ENCODE peak calls at places on chromosomes 1 and 21, in ten cellular contexts. H, Q, S, F, L, X, J, G, K and U are unnamed samples.
A peak's percentile ranks its signal among the peaks of the same experiment; 100 is the strongest.

GRCh38 chr1:26541816-26542711 is 12.5 kb downstream of the RPS6KA1 start:
- DNase-seq in H (peak; percentile 88), Q (peak; percentile 38), S (peak; percentile 47), F (peak; percentile 60), L (peak; percentile 51), X (peak; percentile 61), J (peak; percentile 92), G (peak; percentile 91), K (peak; percentile 59), U (no peak)

GRCh38 chr1:113929750-113930498 is 800 bp downstream of the HIPK1 start:
- DNase-seq in H (peak; percentile 76), Q (peak; percentile 60), S (peak; percentile 25), F (peak; percentile 46), L (peak; percentile 63), X (no peak), J (peak; percentile 66), G (no peak), K (peak; percentile 68), U (peak; percentile 87)

GRCh38 chr1:208139434-208140086 is 104.6 kb downstream of the PLXNA2 start:
- DNase-seq in H (no peak), Q (no peak), S (no peak), F (no peak), L (no peak), X (no peak), J (no peak), G (no peak), K (no peak), U (peak; percentile 15)

GRCh38 chr21:35637431-35637830 is 422.9 kb downstream of the SETD4 start:
- DNase-seq in H (no peak), Q (no peak), S (no peak), F (no peak), L (no peak), X (no peak), J (no peak), G (no peak), K (no peak), U (no peak)

GRCh38 chr1:117655220-117655577 is 49.4 kb downstream of the TENT5C start:
- DNase-seq in H (no peak), Q (no peak), S (peak; percentile 45), F (no peak), L (no peak), X (no peak), J (no peak), G (no peak), K (no peak), U (peak; percentile 96)

GRCh38 chr21:28745131-28746055 is 247.3 kb downstream of the LTN1 start:
- DNase-seq in H (peak; percentile 87), Q (peak; percentile 17), S (peak; percentile 10), F (peak; percentile 50), L (no peak), X (peak; percentile 44), J (peak; percentile 85), G (peak; percentile 90), K (peak; percentile 75), U (peak; percentile 85)

GRCh38 chr1:221993444-221993948 is 251.6 kb upstream of the DUSP10 start:
- DNase-seq in H (no peak), Q (no peak), S (no peak), F (no peak), L (no peak), X (no peak), J (peak; percentile 46), G (no peak), K (no peak), U (no peak)

GRCh38 chr1:2384941-2385481 is 6.3 kb downstream of the MORN1 start:
- DNase-seq in H (peak; percentile 62), Q (no peak), S (no peak), F (no peak), L (no peak), X (no peak), J (no peak), G (no peak), K (no peak), U (no peak)

GRCh38 chr1:176515310-176515709 is 52.3 kb downstream of the PAPPA2 start:
- DNase-seq in H (no peak), Q (no peak), S (no peak), F (no peak), L (no peak), X (peak; percentile 89), J (peak; percentile 37), G (no peak), K (no peak), U (no peak)

GRCh38 chr1:84402060-84402459 is 3.8 kb downstream of the DNASE2B start:
- DNase-seq in H (no peak), Q (no peak), S (no peak), F (no peak), L (no peak), X (no peak), J (no peak), G (no peak), K (no peak), U (no peak)

GRCh38 chr1:69777933-69778332 is 210.2 kb downstream of the LRRC7 start:
- DNase-seq in H (no peak), Q (no peak), S (no peak), F (no peak), L (no peak), X (no peak), J (no peak), G (no peak), K (no peak), U (no peak)

GRCh38 chr1:72412286-72412685 is 129.9 kb upstream of the NEGR1 start:
- DNase-seq in H (no peak), Q (no peak), S (no peak), F (no peak), L (no peak), X (no peak), J (no peak), G (no peak), K (no peak), U (no peak)

GRCh38 chr21:32198369-32198768 is 80.5 kb downstream of the MIS18A start:
- DNase-seq in H (no peak), Q (no peak), S (no peak), F (no peak), L (no peak), X (no peak), J (no peak), G (no peak), K (no peak), U (no peak)

GRCh38 chr1:45014403-45015028 is 2.5 kb downstream of the UROD start:
- DNase-seq in H (peak; percentile 86), Q (peak; percentile 58), S (peak; percentile 68), F (peak; percentile 73), L (no peak), X (peak; percentile 77), J (peak; percentile 89), G (peak; percentile 96), K (peak; percentile 71), U (peak; percentile 93)